ENCODE peak calls at places on chromosome 6, in four cellular contexts. E is CD8-positive, alpha-beta memory T cell; I is Daoy; A is mucosa of gallbladder. O is an unnamed sample.

GRCh38 chr6:122202576-122203137 is 196.8 kb upstream of the HSF2 start:
- DNase-seq in I (no peak), A (no peak), E (no peak), O (no peak)

GRCh38 chr6:137033828-137034227 is 10.9 kb downstream of the IL20RA start:
- DNase-seq in A (no peak), E (peak), I (peak), O (peak)

GRCh38 chr6:2986722-2987196 is 12.9 kb upstream of the NQO2 start:
- DNase-seq in I (peak), A (peak), E (no peak), O (no peak)

GRCh38 chr6:111193156-111193555 is 105.9 kb downstream of the SLC16A10 start:
- DNase-seq in A (no peak), I (no peak), E (no peak), O (no peak)

GRCh38 chr6:65776332-65776731 is 69.3 kb upstream of the EYS start:
- DNase-seq in I (no peak), E (no peak), A (no peak), O (no peak)

GRCh38 chr6:149974825-149975224 is 11.1 kb downstream of the ULBP1 start:
- DNase-seq in E (no peak), I (no peak), A (no peak), O (no peak)

GRCh38 chr6:166862287-166862977 is 93.9 kb downstream of the RNASET2 start:
- DNase-seq in E (peak), A (no peak), I (peak), O (peak)

GRCh38 chr6:21327326-21328140 is 266.0 kb upstream of the SOX4 start:
- DNase-seq in A (no peak), E (no peak), I (no peak), O (no peak)

GRCh38 chr6:121548146-121548545 is 112.7 kb downstream of the GJA1 start:
- DNase-seq in E (no peak), A (no peak), I (no peak), O (no peak)

GRCh38 chr6:80976336-80976735 is 776.1 kb downstream of the TENT5A start:
- DNase-seq in E (no peak), A (no peak), I (no peak), O (no peak)

GRCh38 chr6:45617441-45617840 is 239.7 kb upstream of the SUPT3H start:
- DNase-seq in A (no peak), E (no peak), I (peak), O (no peak)

GRCh38 chr6:41064841-41065240 is 7.3 kb downstream of the OARD1 start:
- DNase-seq in I (no peak), A (peak), E (no peak), O (no peak)

GRCh38 chr6:132812255-132812732 is 2.1 kb upstream of the RPS12 start:
- DNase-seq in E (peak), A (no peak), I (no peak), O (no peak)

GRCh38 chr6:12548526-12548925 is 168.0 kb upstream of the PHACTR1 start:
- DNase-seq in E (no peak), I (peak), A (no peak), O (no peak)

GRCh38 chr6:40171343-40171742 is 237.1 kb upstream of the MOCS1 start:
- DNase-seq in A (no peak), E (no peak), I (no peak), O (no peak)

GRCh38 chr6:79687759-79688158 is 56.6 kb downstream of the SH3BGRL2 start:
- DNase-seq in I (no peak), E (no peak), A (no peak), O (no peak)

GRCh38 chr6:3633711-3634110 is 117.8 kb downstream of the PXDC1 start:
- DNase-seq in I (no peak), E (no peak), A (no peak), O (no peak)